ENCODE peak calls at places on chromosomes 11 and 22, in four cellular contexts. Z is heart right ventricle; X is effector memory CD4-positive, alpha-beta T cell; A is tibial nerve. J is an unnamed sample. For H3K9me3, the result is how much of the 10 kb centered on the place peaks cover.

GRCh38 chr11:17508816-17509215 is 32.2 kb upstream of the ABCC8 start:
- DNase-seq in A (no peak), X (no peak), Z (no peak), J (no peak)

GRCh38 chr11:78370406-78371172 is 47.0 kb downstream of the GAB2 start:
- DNase-seq in X (no peak), A (peak), Z (peak), J (no peak)

GRCh38 chr11:85663781-85664560 is 958 bp downstream of the CREBZF start:
- DNase-seq in X (peak), A (peak), Z (peak), J (peak)

GRCh38 chr11:114610984-114611944 is 15.7 kb upstream of the NXPE4 start:
- DNase-seq in Z (no peak), A (no peak), X (no peak), J (no peak)

GRCh38 chr11:120873966-120874365 is 149.9 kb upstream of the TBCEL start:
- DNase-seq in X (no peak), A (no peak), Z (no peak), J (no peak)

GRCh38 chr22:38609371-38609770 is 39.4 kb upstream of the DMC1 start:
- DNase-seq in A (no peak), X (no peak), Z (no peak), J (no peak)

GRCh38 chr22:43004362-43005035 is 10.4 kb downstream of the PACSIN2 start:
- DNase-seq in X (no peak), Z (no peak), A (no peak), J (no peak)

GRCh38 chr11:316031-316701 is 2.3 kb downstream of the IFITM1 start:
- DNase-seq in A (no peak), X (peak), Z (no peak), J (peak)

GRCh38 chr11:57434640-57435546 is 8.0 kb upstream of the SLC43A3 start:
- DNase-seq in Z (no peak), A (peak), X (no peak), J (no peak)

GRCh38 chr11:15940462-15941205 is 415.7 kb downstream of the SOX6 start:
- DNase-seq in Z (no peak), A (no peak), X (no peak), J (no peak)

GRCh38 chr11:124892750-124893454 is 4.8 kb downstream of the ROBO4 start:
- DNase-seq in Z (no peak), X (no peak), A (peak), J (no peak)

GRCh38 chr11:85869776-85870175 is 14.6 kb downstream of the CCDC83 start:
- DNase-seq in A (no peak), X (no peak), Z (no peak), J (no peak)

GRCh38 chr11:61967924-61968757 is 707 bp upstream of the FTH1 start:
- DNase-seq in A (no peak), X (peak), Z (peak), J (peak)

GRCh38 chr11:78821371-78822306 is 247.0 kb upstream of the NARS2 start:
- DNase-seq in A (no peak), X (no peak), Z (no peak), J (no peak)

GRCh38 chr11:17786824-17787525 is 52.4 kb downstream of the KCNC1 start:
- DNase-seq in X (no peak), Z (no peak), A (no peak), J (no peak)

GRCh38 chr22:50444663-50445062 is 30.2 kb downstream of the SBF1 start:
- DNase-seq in Z (no peak), X (no peak), A (peak), J (no peak)

GRCh38 chr22:31838917-31839316 is 85.1 kb downstream of the DEPDC5 start:
- DNase-seq in A (no peak), Z (no peak), X (no peak), J (no peak)

GRCh38 chr11:130472434-130472961 is 24.1 kb downstream of the ADAMTS15 start:
- DNase-seq in X (no peak), A (no peak), Z (no peak), J (no peak)

GRCh38 chr22:24836282-24836681 is 30.3 kb downstream of the SGSM1 start:
- DNase-seq in X (no peak), Z (no peak), A (no peak), J (no peak)

DNA sequence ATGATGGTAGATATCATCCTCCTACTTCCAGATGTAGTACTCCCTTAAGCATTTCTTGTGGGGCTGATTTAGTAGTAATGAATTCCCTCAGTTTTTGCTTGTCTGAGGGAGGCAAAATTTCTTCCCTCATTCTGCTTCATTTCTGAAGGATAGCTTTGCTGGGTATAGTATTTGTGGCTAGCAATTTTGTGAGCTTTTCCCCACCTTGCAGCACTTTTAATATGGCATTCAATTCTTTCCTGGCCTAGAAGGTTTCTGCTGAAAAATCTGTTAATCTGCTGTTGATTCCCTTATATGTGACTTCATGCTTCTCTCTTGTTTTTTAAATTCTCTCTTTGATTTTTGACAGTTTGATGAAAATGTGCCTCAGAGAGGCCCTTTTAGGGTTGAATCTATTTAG is 50.4 kb downstream of the KCNQ1OT1 start:
- DNase-seq in Z (no peak), X (no peak), A (no peak), J (no peak)
- H3K9me3 ChIP-seq in Z (under half), X (under half), A (half or more), J (under half)

GRCh38 chr22:47288640-47289039 is 526.2 kb downstream of the TBC1D22A start:
- DNase-seq in X (no peak), Z (no peak), A (no peak), J (no peak)

GRCh38 chr22:47291565-47292495 is 529.4 kb downstream of the TBC1D22A start:
- DNase-seq in Z (no peak), A (no peak), X (no peak), J (no peak)

GRCh38 chr22:47292546-47293320 is 530.3 kb downstream of the TBC1D22A start:
- DNase-seq in Z (no peak), X (no peak), A (no peak), J (no peak)

GRCh38 chr22:47289316-47289985 is 527.0 kb downstream of the TBC1D22A start:
- DNase-seq in Z (no peak), X (no peak), A (no peak), J (no peak)

DNA sequence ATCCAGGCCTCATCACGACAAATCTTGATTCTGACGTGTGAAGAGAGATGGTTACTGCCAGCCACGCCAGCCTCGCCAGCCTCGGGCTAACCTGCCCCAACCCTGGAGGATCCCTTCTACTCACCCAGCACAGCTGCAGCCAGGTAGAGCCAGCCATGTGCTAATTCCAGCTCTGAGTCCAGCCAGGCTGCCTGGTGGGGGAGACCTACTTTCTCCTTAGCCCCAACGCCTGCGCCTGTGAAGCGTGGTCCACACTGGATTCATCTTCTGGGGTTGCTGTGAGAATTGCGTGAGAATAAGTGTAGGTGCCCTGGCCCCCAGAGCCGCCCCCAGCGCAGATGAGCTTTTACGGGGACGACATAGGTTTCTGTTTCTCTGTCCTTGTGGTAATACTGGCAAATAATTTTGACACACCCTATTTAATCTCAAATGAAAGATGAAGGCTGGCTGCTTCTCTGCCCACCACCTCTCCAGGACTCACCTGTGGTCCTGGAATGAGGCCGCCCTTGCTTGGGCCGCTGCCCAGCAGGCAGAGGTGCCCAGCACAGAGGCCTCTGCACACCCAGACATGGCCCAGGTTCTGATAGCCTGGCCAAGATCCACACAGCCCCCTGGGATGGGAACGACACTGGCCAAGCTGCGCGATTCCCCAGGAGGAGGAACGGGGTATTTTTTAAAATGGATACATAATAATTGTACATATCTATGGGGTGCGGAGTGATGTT is 528.4 kb downstream of the TBC1D22A start:
- DNase-seq in A (no peak), X (no peak), Z (no peak), J (no peak)
- H3K9me3 ChIP-seq in A (under half), X (under half), Z (under half), J (under half)

GRCh38 chr11:134586726-134587125 is 174.7 kb upstream of the B3GAT1 start:
- DNase-seq in A (no peak), Z (no peak), X (no peak), J (no peak)

GRCh38 chr11:134584001-134584561 is 172.0 kb upstream of the B3GAT1 start:
- DNase-seq in A (no peak), Z (no peak), X (no peak), J (no peak)

GRCh38 chr11:134583397-134583990 is 171.5 kb upstream of the B3GAT1 start:
- DNase-seq in A (no peak), X (no peak), Z (peak), J (no peak)

GRCh38 chr11:134585666-134586285 is 173.7 kb upstream of the B3GAT1 start:
- DNase-seq in A (no peak), X (no peak), Z (no peak), J (no peak)

DNA sequence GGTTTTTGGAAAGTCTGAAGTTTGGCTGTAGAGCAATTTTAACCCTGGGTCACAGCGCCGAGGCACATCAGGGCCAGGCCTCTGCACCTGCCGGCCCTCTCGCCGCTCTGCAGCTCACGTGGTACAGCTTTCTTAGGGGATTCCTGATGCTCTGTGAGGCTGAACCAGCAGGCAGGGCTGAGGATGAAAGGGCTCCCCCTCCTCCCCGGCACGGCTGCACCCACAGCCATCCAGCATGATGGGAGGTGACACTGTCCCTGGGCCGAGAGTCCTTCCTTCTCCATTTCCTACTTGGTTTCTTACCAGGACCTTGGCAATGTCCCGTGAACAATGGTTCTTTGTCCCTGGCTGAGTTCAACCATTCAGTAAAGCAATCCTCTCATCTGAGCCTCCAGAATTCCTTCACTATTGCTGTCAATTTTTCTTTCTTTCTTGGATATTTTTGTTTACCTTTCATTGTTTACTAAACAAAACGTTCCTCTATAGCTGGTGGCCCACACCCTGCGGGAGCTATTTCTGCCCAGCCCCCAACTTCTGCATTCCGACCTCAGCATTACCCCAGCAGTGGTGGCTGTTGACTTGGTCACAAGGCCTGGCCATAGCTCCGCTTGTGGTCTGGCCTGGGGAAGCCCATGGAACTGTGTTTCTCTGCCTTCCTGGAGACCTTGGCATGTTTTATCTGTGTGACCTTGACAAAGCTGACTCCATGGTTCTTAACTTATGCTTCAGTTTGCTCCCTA is 172.8 kb upstream of the B3GAT1 start:
- DNase-seq in X (no peak), Z (peak), A (peak), J (no peak)
- H3K9me3 ChIP-seq in X (under half), Z (under half), A (under half), J (under half)

GRCh38 chr22:47279337-47279736 is 516.9 kb downstream of the TBC1D22A start:
- DNase-seq in A (no peak), Z (no peak), X (no peak), J (no peak)
- H3K9me3 ChIP-seq in A (under half), Z (under half), X (under half), J (under half)

GRCh38 chr11:50071584-50072225 is 39.0 kb downstream of the OR4C45 start:
- DNase-seq in Z (no peak), A (no peak), X (no peak), J (no peak)
- H3K9me3 ChIP-seq in Z (under half), A (under half), X (under half), J (under half)

GRCh38 chr11:14773755-14774154 is 118.3 kb downstream of the CYP2R1 start:
- DNase-seq in Z (no peak), A (no peak), X (no peak), J (no peak)

GRCh38 chr11:14774738-14775137 is 117.3 kb downstream of the CYP2R1 start:
- DNase-seq in Z (no peak), A (no peak), X (no peak), J (no peak)

DNA sequence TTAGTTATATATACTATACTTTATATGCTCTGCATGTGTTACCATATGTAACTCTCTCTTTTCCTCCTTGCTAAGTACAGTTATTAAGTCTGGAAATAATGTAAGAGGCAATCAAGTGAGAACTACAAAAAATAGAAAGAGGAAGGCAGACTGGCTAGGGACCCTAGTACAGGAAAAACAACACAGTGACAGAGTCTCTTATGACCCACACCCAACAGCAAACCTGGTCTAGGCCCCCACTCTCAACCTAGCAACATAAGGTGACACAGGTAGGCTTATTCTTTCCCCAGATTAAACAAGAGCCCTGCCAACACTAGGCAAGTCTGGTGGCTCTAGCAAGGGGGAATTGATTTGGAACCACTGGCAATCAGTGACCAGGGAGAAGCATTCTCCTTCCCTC is 116.1 kb downstream of the CYP2R1 start:
- DNase-seq in X (no peak), A (no peak), Z (no peak), J (no peak)
- H3K9me3 ChIP-seq in X (under half), A (under half), Z (under half), J (under half)

DNA sequence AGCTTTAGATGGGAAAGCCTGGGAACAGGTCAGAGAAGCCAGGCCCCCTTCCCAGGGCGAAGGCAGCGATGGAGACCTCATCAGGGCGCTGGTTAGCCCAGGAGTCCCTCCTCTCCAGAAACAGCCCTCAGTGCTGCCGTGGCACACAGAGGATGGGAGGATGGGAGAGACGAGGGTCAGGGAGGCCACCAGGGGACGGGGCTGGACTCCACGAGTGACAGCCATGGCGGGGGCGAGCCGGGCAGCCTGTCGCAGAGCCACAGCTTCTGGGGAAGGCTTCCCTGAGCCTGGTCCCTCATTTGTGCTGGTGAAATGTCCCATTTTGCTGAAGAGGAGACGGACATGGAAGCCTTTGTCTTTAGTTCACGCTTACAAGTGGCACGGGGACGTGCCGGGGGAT is 1390.5 kb downstream of the TBC1D22A start:
- DNase-seq in X (no peak), Z (no peak), A (no peak), J (no peak)
- H3K9me3 ChIP-seq in X (under half), Z (under half), A (under half), J (under half)

DNA sequence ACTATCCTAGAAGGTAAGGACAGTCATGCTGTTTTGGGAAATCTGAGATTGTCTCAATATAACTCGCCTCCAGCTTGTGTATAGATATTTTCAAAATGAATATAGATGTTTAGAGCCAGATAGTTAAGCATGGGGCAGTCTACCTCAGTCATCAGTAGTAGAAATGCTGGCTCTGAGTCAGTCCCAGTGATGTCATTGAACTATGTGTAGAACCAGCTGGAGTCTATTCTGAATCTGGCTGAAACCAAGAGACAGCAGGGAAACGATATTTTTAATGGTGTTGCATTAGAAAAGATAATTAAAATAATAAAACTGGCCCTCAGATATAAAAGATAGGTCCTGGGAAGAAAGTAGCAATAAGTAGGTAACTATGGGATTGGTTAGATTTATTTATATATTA is 25.9 kb downstream of the PIWIL4 start:
- DNase-seq in X (no peak), Z (no peak), A (no peak), J (no peak)
- H3K9me3 ChIP-seq in X (under half), Z (under half), A (under half), J (under half)

DNA sequence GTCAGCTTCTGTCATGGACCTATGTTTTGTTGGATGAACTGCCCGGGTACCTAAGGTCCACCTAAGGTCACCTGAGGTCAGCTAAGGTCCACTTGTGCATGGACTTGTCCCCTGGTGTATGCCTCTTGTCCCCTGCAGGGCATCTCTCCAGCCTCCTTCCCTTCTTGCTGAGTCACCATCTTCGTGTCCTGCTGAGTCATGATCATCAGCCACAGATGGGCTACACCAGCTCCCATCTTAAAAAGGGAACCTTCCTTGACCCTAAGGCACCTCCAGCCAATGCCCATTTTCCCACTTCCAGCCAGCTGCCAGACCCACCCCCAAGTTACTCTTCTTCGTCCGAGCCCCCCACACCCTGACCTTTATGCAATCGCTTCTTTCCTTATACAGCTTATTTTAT is 544.9 kb downstream of the TBC1D22A start:
- DNase-seq in Z (no peak), A (no peak), X (no peak), J (no peak)
- H3K9me3 ChIP-seq in Z (under half), A (under half), X (under half), J (under half)

DNA sequence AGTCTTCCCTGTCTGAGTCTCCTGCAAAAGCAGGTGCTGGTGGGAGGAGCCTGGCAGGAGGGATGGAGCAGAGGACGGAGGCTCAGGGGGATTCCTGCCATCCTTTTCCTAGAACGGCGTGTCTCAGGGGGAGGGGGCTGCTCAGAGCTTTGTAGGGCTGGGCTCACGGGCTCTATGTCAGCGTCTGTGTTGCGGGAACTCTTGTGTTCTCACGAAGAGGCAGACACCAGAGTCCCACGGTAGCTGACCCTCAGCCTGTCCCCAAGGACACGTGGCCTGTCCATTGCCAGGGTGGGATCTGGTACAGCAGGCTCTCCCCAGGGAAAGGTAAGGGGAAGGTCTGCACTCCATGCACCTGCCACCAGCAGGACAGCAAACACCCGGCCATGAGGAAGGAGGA is 1505.2 kb downstream of the TBC1D22A start:
- DNase-seq in A (no peak), Z (no peak), X (no peak), J (no peak)
- H3K9me3 ChIP-seq in A (under half), Z (under half), X (under half), J (under half)

J was measured in naive thymus-derived CD4-positive, alpha-beta T cell.